ENCODE peak calls at places on chromosome 5, in eight cellular contexts. H is Right ventricle myocardium superior; F is CD4-positive, alpha-beta T cell; N is A549; B is EH; T is stimulated activated CD8-positive, alpha-beta memory T cell treated with anti-CD3 and anti-CD28 coated beads, Interleukin-15, amount 100 ng/mL, for 1 hour; X is T1000; Q is progenitor cell of endocrine pancreas. Y is an unnamed sample.

GRCh38 chr5:129459485-129460120 is 495 bp upstream of the ADAMTS19 start:
- DNase-seq in H (peak; percentile 60), F (no peak), N (peak; percentile 5), B (peak; percentile 17), T (no peak), X (no peak), Q (peak; percentile 46), Y (no peak)

GRCh38 chr5:158569534-158569933 is 530.2 kb downstream of the EBF1 start:
- DNase-seq in H (no peak), F (no peak), N (no peak), B (no peak), T (no peak), X (no peak), Q (no peak), Y (no peak)

GRCh38 chr5:170141636-170142035 is 35.9 kb downstream of the FOXI1 start:
- DNase-seq in H (no peak), F (no peak), N (no peak), B (no peak), T (no peak), X (no peak), Q (no peak), Y (no peak)

GRCh38 chr5:172722309-172722815 is 48.6 kb downstream of the DUSP1 start:
- DNase-seq in H (no peak), F (no peak), N (no peak), B (peak; percentile 23), T (no peak), X (no peak), Q (no peak), Y (no peak)

GRCh38 chr5:172482156-172483020 is 28.1 kb upstream of the SH3PXD2B start:
- DNase-seq in H (no peak), F (no peak), N (no peak), B (no peak), T (no peak), X (no peak), Q (no peak), Y (no peak)

GRCh38 chr5:59173568-59173967 is 590.7 kb downstream of the RAB3C start:
- DNase-seq in H (no peak), F (no peak), N (peak; percentile 48), B (no peak), T (no peak), X (no peak), Q (no peak), Y (no peak)

GRCh38 chr5:177364159-177364962 is 6.6 kb downstream of the RGS14 start:
- DNase-seq in H (peak; percentile 14), F (no peak), N (no peak), B (peak; percentile 25), T (no peak), X (no peak), Q (no peak), Y (no peak)

GRCh38 chr5:99033014-99033931 is 104.5 kb upstream of the CHD1 start:
- DNase-seq in H (no peak), F (no peak), N (no peak), B (no peak), T (no peak), X (no peak), Q (no peak), Y (no peak)

GRCh38 chr5:145787996-145788395 is 47.1 kb downstream of the PRELID2 start:
- DNase-seq in H (no peak), F (no peak), N (no peak), B (peak; percentile 18), T (no peak), X (no peak), Q (no peak), Y (no peak)

GRCh38 chr5:96431376-96432244 is 1.4 kb downstream of the PCSK1 start:
- DNase-seq in H (no peak), F (no peak), N (no peak), B (peak; percentile 32), T (no peak), X (no peak), Q (no peak), Y (no peak)

GRCh38 chr5:14029185-14029584 is 84.7 kb upstream of the DNAH5 start:
- DNase-seq in H (no peak), F (no peak), N (no peak), B (no peak), T (no peak), X (no peak), Q (no peak), Y (no peak)

GRCh38 chr5:176132471-176133288 is 105.5 kb upstream of the SIMC1 start:
- DNase-seq in H (no peak), F (peak; percentile 2), N (no peak), B (no peak), T (no peak), X (no peak), Q (no peak), Y (no peak)

GRCh38 chr5:79503794-79504495 is 10.0 kb downstream of the HOMER1 start:
- DNase-seq in H (no peak), F (no peak), N (peak; percentile 39), B (no peak), T (no peak), X (no peak), Q (no peak), Y (no peak)

GRCh38 chr5:15585826-15586591 is 86.0 kb downstream of the FBXL7 start:
- DNase-seq in H (no peak), F (no peak), N (no peak), B (peak; percentile 60), T (no peak), X (no peak), Q (no peak), Y (no peak)

GRCh38 chr5:10617103-10617502 is 53.2 kb downstream of the ANKRD33B start:
- DNase-seq in H (no peak), F (no peak), N (no peak), B (no peak), T (no peak), X (no peak), Q (no peak), Y (no peak)

GRCh38 chr5:171441246-171441791 is 21.9 kb downstream of the FGF18 start:
- DNase-seq in H (no peak), F (no peak), N (no peak), B (no peak), T (no peak), X (no peak), Q (no peak), Y (no peak)

GRCh38 chr5:172140866-172141265 is 47.2 kb downstream of the STK10 start:
- DNase-seq in H (no peak), F (no peak), N (no peak), B (no peak), T (no peak), X (no peak), Q (no peak), Y (no peak)

GRCh38 chr5:31442253-31442820 is 89.6 kb downstream of the DROSHA start:
- DNase-seq in H (no peak), F (no peak), N (peak; percentile 2), B (peak; percentile 24), T (no peak), X (no peak), Q (no peak), Y (no peak)

GRCh38 chr5:103450333-103451061 is 112.1 kb downstream of the NUDT12 start:
- DNase-seq in H (no peak), F (no peak), N (no peak), B (peak; percentile 97), T (no peak), X (no peak), Q (no peak), Y (no peak)

GRCh38 chr5:179269781-179270543 is 75.3 kb downstream of the ADAMTS2 start:
- DNase-seq in H (peak; percentile 27), F (no peak), N (no peak), B (peak; percentile 95), T (no peak), X (peak; percentile 26), Q (no peak), Y (no peak)

GRCh38 chr5:145833616-145834200 is 1.4 kb downstream of the PRELID2 start:
- DNase-seq in H (no peak), F (no peak), N (no peak), B (no peak), T (no peak), X (no peak), Q (no peak), Y (no peak)

GRCh38 chr5:159022178-159022556 is 77.5 kb downstream of the EBF1 start:
- DNase-seq in H (peak; percentile 76), F (no peak), N (no peak), B (peak; percentile 87), T (no peak), X (no peak), Q (no peak), Y (no peak)

GRCh38 chr5:98205691-98206461 is 567.6 kb upstream of the RGMB start:
- DNase-seq in H (no peak), F (no peak), N (no peak), B (peak; percentile 50), T (no peak), X (no peak), Q (no peak), Y (peak; percentile 95)

GRCh38 chr5:107425541-107426031 is 245.2 kb downstream of the EFNA5 start:
- DNase-seq in H (no peak), F (no peak), N (peak; percentile 78), B (peak; percentile 72), T (no peak), X (no peak), Q (no peak), Y (peak; percentile 83)

GRCh38 chr5:119161430-119161829 is 90.5 kb downstream of the DMXL1 start:
- DNase-seq in H (no peak), F (no peak), N (no peak), B (no peak), T (no peak), X (no peak), Q (no peak), Y (no peak)

GRCh38 chr5:128271859-128272446 is 188.4 kb downstream of the SLC12A2 start:
- DNase-seq in H (no peak), F (no peak), N (peak; percentile 58), B (peak; percentile 58), T (no peak), X (no peak), Q (no peak), Y (peak; percentile 79)

GRCh38 chr5:63961125-63961597 is 1.1 kb downstream of the HTR1A start:
- DNase-seq in H (no peak), F (no peak), N (no peak), B (no peak), T (no peak), X (no peak), Q (no peak), Y (no peak)

GRCh38 chr5:93281980-93282772 is 298.8 kb downstream of the NR2F1-AS1 start:
- DNase-seq in H (peak; percentile 58), F (no peak), N (no peak), B (no peak), T (no peak), X (no peak), Q (no peak), Y (no peak)

GRCh38 chr5:99600952-99601351 is 672.1 kb upstream of the CHD1 start:
- DNase-seq in H (no peak), F (no peak), N (no peak), B (no peak), T (no peak), X (no peak), Q (no peak), Y (no peak)

GRCh38 chr5:77437194-77437593 is 54.9 kb downstream of the WDR41 start:
- DNase-seq in H (no peak), F (no peak), N (peak; percentile 43), B (no peak), T (no peak), X (no peak), Q (no peak), Y (no peak)

GRCh38 chr5:169037478-169037877 is 263.5 kb downstream of the SLIT3 start:
- DNase-seq in H (no peak), F (no peak), N (no peak), B (no peak), T (no peak), X (no peak), Q (no peak), Y (no peak)

GRCh38 chr5:57190593-57190992 is 16.7 kb downstream of the GPBP1 start:
- DNase-seq in H (no peak), F (no peak), N (no peak), B (no peak), T (no peak), X (no peak), Q (no peak), Y (no peak)

GRCh38 chr5:92353107-92354030 is 970.3 kb upstream of the ARRDC3 start:
- DNase-seq in H (no peak), F (no peak), N (peak; percentile 49), B (peak; percentile 70), T (no peak), X (no peak), Q (no peak), Y (no peak)

GRCh38 chr5:30994170-30994569 is 199.3 kb upstream of the CDH6 start:
- DNase-seq in H (no peak), F (no peak), N (no peak), B (no peak), T (no peak), X (no peak), Q (no peak), Y (no peak)

Y was measured in epithelial cell of proximal tubule.